ENCODE peak calls at places on chromosome 12, in five cellular contexts. One of them, this sample, is unnamed.

GRCh38 chr12:130342842-130343241 is 5.2 kb downstream of the PIWIL1 start:
- DNase-seq in mammary epithelial cell: no peak
- DNase-seq in testis: no peak
- DNase-seq in CD4-positive, CD25-positive, alpha-beta regulatory T cell: no peak
- DNase-seq in fibroblast of lung: no peak
- DNase-seq in this sample: no peak

GRCh38 chr12:29710104-29710503 is 73.6 kb downstream of the TMTC1 start:
- DNase-seq in mammary epithelial cell: no peak
- DNase-seq in testis: no peak
- DNase-seq in CD4-positive, CD25-positive, alpha-beta regulatory T cell: no peak
- DNase-seq in fibroblast of lung: peak; percentile 25
- DNase-seq in this sample: no peak

GRCh38 chr12:31589896-31590729 is 823 bp downstream of the DENND5B start:
- DNase-seq in mammary epithelial cell: peak; percentile 52
- DNase-seq in testis: peak; percentile 79
- DNase-seq in CD4-positive, CD25-positive, alpha-beta regulatory T cell: no peak
- DNase-seq in fibroblast of lung: peak; percentile 66
- DNase-seq in this sample: peak; percentile 61

GRCh38 chr12:50221228-50222008 is 54.2 kb upstream of the CERS5 start:
- DNase-seq in mammary epithelial cell: peak; percentile 66
- DNase-seq in testis: no peak
- DNase-seq in CD4-positive, CD25-positive, alpha-beta regulatory T cell: no peak
- DNase-seq in fibroblast of lung: peak; percentile 84
- DNase-seq in this sample: peak; percentile 42

GRCh38 chr12:26940820-26941219 is 2.5 kb downstream of the FGFR1OP2 start:
- DNase-seq in mammary epithelial cell: no peak
- DNase-seq in testis: no peak
- DNase-seq in CD4-positive, CD25-positive, alpha-beta regulatory T cell: no peak
- DNase-seq in fibroblast of lung: peak; percentile 56
- DNase-seq in this sample: no peak

GRCh38 chr12:58765653-58766554 is 154.4 kb downstream of the LRIG3 start:
- DNase-seq in mammary epithelial cell: no peak
- DNase-seq in testis: no peak
- DNase-seq in CD4-positive, CD25-positive, alpha-beta regulatory T cell: no peak
- DNase-seq in fibroblast of lung: no peak
- DNase-seq in this sample: no peak

GRCh38 chr12:20314325-20314724 is 54.0 kb upstream of the PDE3A start:
- DNase-seq in mammary epithelial cell: no peak
- DNase-seq in testis: no peak
- DNase-seq in CD4-positive, CD25-positive, alpha-beta regulatory T cell: no peak
- DNase-seq in fibroblast of lung: peak; percentile 49
- DNase-seq in this sample: no peak

GRCh38 chr12:67593041-67593870 is 55.3 kb upstream of the DYRK2 start:
- DNase-seq in mammary epithelial cell: peak; percentile 94
- DNase-seq in testis: no peak
- DNase-seq in CD4-positive, CD25-positive, alpha-beta regulatory T cell: no peak
- DNase-seq in fibroblast of lung: peak; percentile 52
- DNase-seq in this sample: no peak

GRCh38 chr12:68290126-68290525 is 36.7 kb upstream of the IL22 start:
- DNase-seq in mammary epithelial cell: peak; percentile 17
- DNase-seq in testis: no peak
- DNase-seq in CD4-positive, CD25-positive, alpha-beta regulatory T cell: peak; percentile 26
- DNase-seq in fibroblast of lung: peak; percentile 72
- DNase-seq in this sample: no peak

GRCh38 chr12:13187399-13187798 is 9.1 kb upstream of the EMP1 start:
- DNase-seq in mammary epithelial cell: peak; percentile 87
- DNase-seq in testis: no peak
- DNase-seq in CD4-positive, CD25-positive, alpha-beta regulatory T cell: no peak
- DNase-seq in fibroblast of lung: peak; percentile 85
- DNase-seq in this sample: no peak

GRCh38 chr12:39272934-39273770 is 169.8 kb downstream of the KIF21A start:
- DNase-seq in mammary epithelial cell: peak; percentile 35
- DNase-seq in testis: peak; percentile 39
- DNase-seq in CD4-positive, CD25-positive, alpha-beta regulatory T cell: no peak
- DNase-seq in fibroblast of lung: peak; percentile 39
- DNase-seq in this sample: no peak

GRCh38 chr12:16329594-16329993 is 17.9 kb upstream of the MGST1 start:
- DNase-seq in mammary epithelial cell: no peak
- DNase-seq in testis: no peak
- DNase-seq in CD4-positive, CD25-positive, alpha-beta regulatory T cell: no peak
- DNase-seq in fibroblast of lung: peak; percentile 50
- DNase-seq in this sample: no peak

GRCh38 chr12:8449293-8449944 is 6.3 kb upstream of the CLEC6A start:
- DNase-seq in mammary epithelial cell: no peak
- DNase-seq in testis: no peak
- DNase-seq in CD4-positive, CD25-positive, alpha-beta regulatory T cell: no peak
- DNase-seq in fibroblast of lung: no peak
- DNase-seq in this sample: no peak

GRCh38 chr12:130663510-130663909 is 52.6 kb downstream of the RIMBP2 start:
- DNase-seq in mammary epithelial cell: no peak
- DNase-seq in testis: no peak
- DNase-seq in CD4-positive, CD25-positive, alpha-beta regulatory T cell: no peak
- DNase-seq in fibroblast of lung: no peak
- DNase-seq in this sample: no peak

GRCh38 chr12:4781212-4781611 is 61.0 kb downstream of the GALNT8 start:
- DNase-seq in mammary epithelial cell: peak; percentile 20
- DNase-seq in testis: no peak
- DNase-seq in CD4-positive, CD25-positive, alpha-beta regulatory T cell: no peak
- DNase-seq in fibroblast of lung: no peak
- DNase-seq in this sample: no peak

GRCh38 chr12:76720068-76720467 is 43.8 kb upstream of the ZDHHC17 start:
- DNase-seq in mammary epithelial cell: peak; percentile 65
- DNase-seq in testis: no peak
- DNase-seq in CD4-positive, CD25-positive, alpha-beta regulatory T cell: no peak
- DNase-seq in fibroblast of lung: peak; percentile 92
- DNase-seq in this sample: no peak

GRCh38 chr12:100935929-100936328 is 141.4 kb downstream of the ANO4 start:
- DNase-seq in mammary epithelial cell: no peak
- DNase-seq in testis: no peak
- DNase-seq in CD4-positive, CD25-positive, alpha-beta regulatory T cell: no peak
- DNase-seq in fibroblast of lung: no peak
- DNase-seq in this sample: no peak

GRCh38 chr12:46402861-46403731 is 30.5 kb upstream of the SLC38A2 start:
- DNase-seq in mammary epithelial cell: no peak
- DNase-seq in testis: no peak
- DNase-seq in CD4-positive, CD25-positive, alpha-beta regulatory T cell: no peak
- DNase-seq in fibroblast of lung: peak; percentile 68
- DNase-seq in this sample: no peak

GRCh38 chr12:11651377-11651776 is 1.9 kb downstream of the ETV6 start:
- DNase-seq in mammary epithelial cell: no peak
- DNase-seq in testis: no peak
- DNase-seq in CD4-positive, CD25-positive, alpha-beta regulatory T cell: no peak
- DNase-seq in fibroblast of lung: no peak
- DNase-seq in this sample: no peak

GRCh38 chr12:49866859-49867579 is 24.1 kb upstream of the BCDIN3D start:
- DNase-seq in mammary epithelial cell: peak; percentile 50
- DNase-seq in testis: peak; percentile 88
- DNase-seq in CD4-positive, CD25-positive, alpha-beta regulatory T cell: peak; percentile 56
- DNase-seq in fibroblast of lung: peak; percentile 41
- DNase-seq in this sample: peak; percentile 83

GRCh38 chr12:93072340-93072739 is 143.2 kb upstream of the EEA1 start:
- DNase-seq in mammary epithelial cell: no peak
- DNase-seq in testis: no peak
- DNase-seq in CD4-positive, CD25-positive, alpha-beta regulatory T cell: no peak
- DNase-seq in fibroblast of lung: no peak
- DNase-seq in this sample: no peak

GRCh38 chr12:12717586-12718381 is 616 bp downstream of the CDKN1B start:
- DNase-seq in mammary epithelial cell: peak; percentile 37
- DNase-seq in testis: peak; percentile 53
- DNase-seq in CD4-positive, CD25-positive, alpha-beta regulatory T cell: no peak
- DNase-seq in fibroblast of lung: peak; percentile 11
- DNase-seq in this sample: no peak

GRCh38 chr12:116927244-116927940 is 16.6 kb downstream of the FBXW8 start:
- DNase-seq in mammary epithelial cell: no peak
- DNase-seq in testis: no peak
- DNase-seq in CD4-positive, CD25-positive, alpha-beta regulatory T cell: no peak
- DNase-seq in fibroblast of lung: no peak
- DNase-seq in this sample: no peak

GRCh38 chr12:10279937-10280336 is 27.7 kb upstream of the KLRD1 start:
- DNase-seq in mammary epithelial cell: no peak
- DNase-seq in testis: no peak
- DNase-seq in CD4-positive, CD25-positive, alpha-beta regulatory T cell: no peak
- DNase-seq in fibroblast of lung: no peak
- DNase-seq in this sample: no peak

GRCh38 chr12:122851820-122852219 is 16.6 kb downstream of the HIP1R start:
- DNase-seq in mammary epithelial cell: peak; percentile 88
- DNase-seq in testis: no peak
- DNase-seq in CD4-positive, CD25-positive, alpha-beta regulatory T cell: no peak
- DNase-seq in fibroblast of lung: peak; percentile 89
- DNase-seq in this sample: peak; percentile 59

DNA sequence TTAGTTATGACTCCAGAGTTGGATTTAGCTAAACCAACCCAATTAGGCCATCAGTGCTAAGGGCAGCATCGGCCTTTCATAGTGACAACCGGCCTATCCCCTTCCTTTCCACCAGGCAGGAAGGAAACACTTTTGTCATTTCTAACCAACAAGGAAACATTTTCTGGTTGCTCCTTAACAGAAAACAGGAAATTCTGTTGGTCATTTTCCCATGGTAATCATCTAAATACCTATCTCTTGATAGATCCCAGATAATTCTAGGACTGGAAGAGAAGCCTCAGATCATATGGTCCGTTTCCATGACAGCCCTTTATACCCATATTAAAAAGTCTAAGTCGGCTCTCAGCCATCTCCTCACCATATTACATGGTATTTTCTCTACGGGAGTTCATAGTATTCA is 79.2 kb upstream of the USP44 start:
- DNase-seq in mammary epithelial cell: no peak
- DNase-seq in testis: no peak
- DNase-seq in CD4-positive, CD25-positive, alpha-beta regulatory T cell: no peak
- DNase-seq in fibroblast of lung: no peak
- DNase-seq in this sample: no peak
- H3K4me1 ChIP-seq in mammary epithelial cell: peaks cover 20% of the 10 kb centered on the region
- H3K4me1 ChIP-seq in testis: peaks cover 21% of the 10 kb centered on the region
- H3K4me1 ChIP-seq in CD4-positive, CD25-positive, alpha-beta regulatory T cell: no peaks in the 10 kb centered on the region
- H3K4me1 ChIP-seq in fibroblast of lung: peaks cover 3% of the 10 kb centered on the region
- H3K4me1 ChIP-seq in this sample: no peaks in the 10 kb centered on the region

GRCh38 chr12:52900896-52901714 is 3.8 kb downstream of the KRT8 start:
- DNase-seq in mammary epithelial cell: no peak
- DNase-seq in testis: no peak
- DNase-seq in CD4-positive, CD25-positive, alpha-beta regulatory T cell: no peak
- DNase-seq in fibroblast of lung: no peak
- DNase-seq in this sample: no peak
- H3K4me1 ChIP-seq in mammary epithelial cell: peaks cover 9% of the 10 kb centered on the region
- H3K4me1 ChIP-seq in testis: peaks cover 6% of the 10 kb centered on the region
- H3K4me1 ChIP-seq in CD4-positive, CD25-positive, alpha-beta regulatory T cell: peaks cover 8% of the 10 kb centered on the region
- H3K4me1 ChIP-seq in fibroblast of lung: no peaks in the 10 kb centered on the region
- H3K4me1 ChIP-seq in this sample: no peaks in the 10 kb centered on the region

GRCh38 chr12:42473130-42473529 is 116.4 kb downstream of the PRICKLE1 start:
- DNase-seq in mammary epithelial cell: peak; percentile 53
- DNase-seq in testis: no peak
- DNase-seq in CD4-positive, CD25-positive, alpha-beta regulatory T cell: no peak
- DNase-seq in fibroblast of lung: peak; percentile 72
- DNase-seq in this sample: no peak
- H3K4me1 ChIP-seq in mammary epithelial cell: peaks cover 35% of the 10 kb centered on the region
- H3K4me1 ChIP-seq in testis: no peaks in the 10 kb centered on the region
- H3K4me1 ChIP-seq in CD4-positive, CD25-positive, alpha-beta regulatory T cell: peaks cover 4% of the 10 kb centered on the region
- H3K4me1 ChIP-seq in fibroblast of lung: peaks cover 9% of the 10 kb centered on the region
- H3K4me1 ChIP-seq in this sample: no peaks in the 10 kb centered on the region

GRCh38 chr12:110582286-110583136 is 607 bp downstream of the PPTC7 start:
- DNase-seq in mammary epithelial cell: peak; percentile 81
- DNase-seq in testis: peak; percentile 62
- DNase-seq in CD4-positive, CD25-positive, alpha-beta regulatory T cell: peak; percentile 73
- DNase-seq in fibroblast of lung: peak; percentile 52
- DNase-seq in this sample: peak; percentile 66

GRCh38 chr12:110581951-110582285 is 1.2 kb downstream of the PPTC7 start:
- DNase-seq in mammary epithelial cell: peak; percentile 44
- DNase-seq in testis: peak; percentile 32
- DNase-seq in CD4-positive, CD25-positive, alpha-beta regulatory T cell: no peak
- DNase-seq in fibroblast of lung: peak; percentile 7
- DNase-seq in this sample: no peak

GRCh38 chr12:110583137-110584059 is at the start of gene PPTC7:
- DNase-seq in mammary epithelial cell: peak; percentile 93
- DNase-seq in testis: peak; percentile 99
- DNase-seq in CD4-positive, CD25-positive, alpha-beta regulatory T cell: peak; percentile 96
- DNase-seq in fibroblast of lung: peak; percentile 90
- DNase-seq in this sample: peak; percentile 97

GRCh38 chr12:110590059-110590458 is 6.9 kb upstream of the PPTC7 start:
- DNase-seq in mammary epithelial cell: no peak
- DNase-seq in testis: no peak
- DNase-seq in CD4-positive, CD25-positive, alpha-beta regulatory T cell: no peak
- DNase-seq in fibroblast of lung: no peak
- DNase-seq in this sample: no peak

DNA sequence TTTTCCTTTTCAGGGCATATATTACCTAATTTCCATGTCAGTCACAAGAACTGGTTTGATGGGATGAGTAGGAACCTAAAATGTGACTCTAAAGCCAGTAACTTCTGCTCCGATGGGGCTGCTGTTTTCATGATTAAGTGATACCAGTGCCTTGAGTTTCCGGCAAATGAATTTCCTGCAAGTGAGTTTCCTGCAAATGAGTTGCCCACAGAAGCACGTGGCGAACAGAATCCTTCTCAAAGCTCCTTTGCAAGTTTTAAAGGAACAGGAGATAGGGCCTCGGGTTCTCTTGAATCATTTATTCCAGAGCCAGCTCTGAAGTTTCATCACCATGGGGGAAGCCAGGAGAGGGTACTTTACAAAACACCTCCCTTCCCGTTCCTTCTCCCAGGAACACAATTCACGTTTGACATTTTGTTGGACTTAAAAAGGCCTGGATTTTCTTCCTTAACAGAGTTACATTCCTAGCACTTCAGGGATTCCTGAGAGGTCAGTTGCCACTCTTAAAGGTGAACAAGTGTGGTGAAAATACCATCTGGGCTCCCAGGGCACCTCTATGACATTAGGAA is 2.2 kb upstream of the PPTC7 start:
- DNase-seq in mammary epithelial cell: peak; percentile 54
- DNase-seq in testis: no peak
- DNase-seq in CD4-positive, CD25-positive, alpha-beta regulatory T cell: no peak
- DNase-seq in fibroblast of lung: peak; percentile 49
- DNase-seq in this sample: no peak
- H3K4me1 ChIP-seq in mammary epithelial cell: peaks cover 17% of the 10 kb centered on the region
- H3K4me1 ChIP-seq in testis: peaks cover 21% of the 10 kb centered on the region
- H3K4me1 ChIP-seq in CD4-positive, CD25-positive, alpha-beta regulatory T cell: peaks cover 47% of the 10 kb centered on the region
- H3K4me1 ChIP-seq in fibroblast of lung: peaks cover 2% of the 10 kb centered on the region
- H3K4me1 ChIP-seq in this sample: peaks cover 11% of the 10 kb centered on the region

GRCh38 chr12:75481774-75482173 is 1.2 kb downstream of the GLIPR1 start:
- DNase-seq in mammary epithelial cell: peak; percentile 55
- DNase-seq in testis: no peak
- DNase-seq in CD4-positive, CD25-positive, alpha-beta regulatory T cell: no peak
- DNase-seq in fibroblast of lung: peak; percentile 78
- DNase-seq in this sample: peak; percentile 39
- H3K4me1 ChIP-seq in mammary epithelial cell: peaks cover 41% of the 10 kb centered on the region
- H3K4me1 ChIP-seq in testis: no peaks in the 10 kb centered on the region
- H3K4me1 ChIP-seq in CD4-positive, CD25-positive, alpha-beta regulatory T cell: peaks cover 51% of the 10 kb centered on the region
- H3K4me1 ChIP-seq in fibroblast of lung: peaks cover 11% of the 10 kb centered on the region
- H3K4me1 ChIP-seq in this sample: no peaks in the 10 kb centered on the region

GRCh38 chr12:124509300-124509675 is 58.1 kb downstream of the NCOR2 start:
- DNase-seq in mammary epithelial cell: no peak
- DNase-seq in testis: no peak
- DNase-seq in CD4-positive, CD25-positive, alpha-beta regulatory T cell: no peak
- DNase-seq in fibroblast of lung: no peak
- DNase-seq in this sample: no peak
- H3K4me1 ChIP-seq in mammary epithelial cell: peaks cover 87% of the 10 kb centered on the region
- H3K4me1 ChIP-seq in testis: peaks cover 88% of the 10 kb centered on the region
- H3K4me1 ChIP-seq in CD4-positive, CD25-positive, alpha-beta regulatory T cell: no peaks in the 10 kb centered on the region
- H3K4me1 ChIP-seq in fibroblast of lung: peaks cover 40% of the 10 kb centered on the region
- H3K4me1 ChIP-seq in this sample: peaks cover 54% of the 10 kb centered on the region